ENCODE peak calls at places on chromosome X, in seven cellular contexts. G is RWPE2, P is heart left ventricle, S is heart right ventricle, N is upper lobe of left lung, X is A549, Z is HepG2. D is an unnamed sample. For H3K4me1, the result is how much of the 10 kb centered on the place peaks cover.

GRCh38 chrX:109845996-109846395 is 112.9 kb upstream of the ACSL4 start:
- ATAC-seq in G (no peak), P (no peak), S (no peak), N (no peak), X (no peak), Z (no peak), D (no peak)

GRCh38 chrX:154059729-154060245 is 37.7 kb downstream of the MECP2 start:
- ATAC-seq in G (no peak), P (no peak), S (no peak), N (no peak), X (no peak), Z (no peak), D (no peak)

GRCh38 chrX:17030580-17031285 is 84.3 kb downstream of the REPS2 start:
- ATAC-seq in G (no peak), P (no peak), S (no peak), N (no peak), X (no peak), Z (no peak), D (no peak)

GRCh38 chrX:24080670-24081069 is 25.9 kb downstream of the EIF2S3 start:
- ATAC-seq in G (no peak), P (no peak), S (no peak), N (no peak), X (no peak), Z (no peak), D (no peak)

GRCh38 chrX:30304866-30305265 is 4.3 kb downstream of the NR0B1 start:
- ATAC-seq in G (no peak), P (no peak), S (no peak), N (no peak), X (no peak), Z (no peak), D (no peak)

GRCh38 chrX:113741744-113742143 is 842.1 kb upstream of the HTR2C start:
- ATAC-seq in G (no peak), P (no peak), S (no peak), N (no peak), X (no peak), Z (no peak), D (no peak)

GRCh38 chrX:7586126-7586525 is 256.8 kb upstream of the VCX start:
- ATAC-seq in G (no peak), P (no peak), S (no peak), N (no peak), X (no peak), Z (no peak), D (no peak)

GRCh38 chrX:43586855-43587254 is 69.2 kb upstream of the MAOA start:
- ATAC-seq in G (no peak), P (no peak), S (no peak), N (no peak), X (no peak), Z (no peak), D (no peak)

GRCh38 chrX:110002300-110003166 is at the start of gene TMEM164:
- ATAC-seq in G (peak), P (peak), S (peak), N (peak), X (peak), Z (peak), D (peak)

GRCh38 chrX:48761674-48762471 is at the start of gene GLOD5:
- ATAC-seq in G (peak), P (peak), S (no peak), N (peak), X (peak), Z (peak), D (no peak)

GRCh38 chrX:397575-397974 is 10.9 kb upstream of the PPP2R3B start:
- ATAC-seq in G (no peak), P (peak), S (peak), N (no peak), X (peak), Z (no peak), D (peak)

GRCh38 chrX:13319953-13320352 is at the start of gene ATXN3L:
- ATAC-seq in G (no peak), P (no peak), S (no peak), N (no peak), X (no peak), Z (no peak), D (no peak)

GRCh38 chrX:118349188-118349587 is 3.3 kb downstream of the WDR44 start:
- ATAC-seq in G (no peak), P (no peak), S (no peak), N (no peak), X (no peak), Z (no peak), D (no peak)

GRCh38 chrX:17567173-17567572 is 170.1 kb upstream of the SCML1 start:
- ATAC-seq in G (no peak), P (peak), S (peak), N (no peak), X (no peak), Z (no peak), D (no peak)

GRCh38 chrX:155065035-155065734 is 5.8 kb downstream of the CMC4 start:
- ATAC-seq in G (peak), P (no peak), S (no peak), N (no peak), X (peak), Z (no peak), D (peak)

GRCh38 chrX:23673108-23673507 is 5.8 kb downstream of the PRDX4 start:
- ATAC-seq in G (no peak), P (peak), S (peak), N (no peak), X (no peak), Z (no peak), D (no peak)

GRCh38 chrX:24466025-24466424 is 939 bp downstream of the PDK3 start:
- ATAC-seq in G (no peak), P (no peak), S (no peak), N (no peak), X (no peak), Z (no peak), D (no peak)

GRCh38 chrX:118423558-118423957 is 72.1 kb upstream of the DOCK11 start:
- ATAC-seq in G (no peak), P (no peak), S (no peak), N (no peak), X (no peak), Z (no peak), D (no peak)

GRCh38 chrX:116357317-116357716 is 79.1 kb upstream of the SLC6A14 start:
- ATAC-seq in G (no peak), P (no peak), S (no peak), N (no peak), X (no peak), Z (no peak), D (no peak)

GRCh38 chrX:47216393-47216925 is 2.0 kb upstream of the CDK16 start:
- ATAC-seq in G (no peak), P (no peak), S (no peak), N (no peak), X (no peak), Z (no peak), D (no peak)
- H3K27ac ChIP-seq in G (peak), P (no peak), S (peak), N (peak), X (peak), Z (peak), D (peak)

GRCh38 chrX:84248226-84248625 is 60.2 kb upstream of the RPS6KA6 start:
- ATAC-seq in G (peak), P (no peak), S (no peak), N (no peak), X (no peak), Z (no peak), D (no peak)
- TF ChIP-seq CTCF in G (no peak), P (no peak), S (no peak), N (no peak), X (no peak), Z (no peak), D (no peak)

DNA sequence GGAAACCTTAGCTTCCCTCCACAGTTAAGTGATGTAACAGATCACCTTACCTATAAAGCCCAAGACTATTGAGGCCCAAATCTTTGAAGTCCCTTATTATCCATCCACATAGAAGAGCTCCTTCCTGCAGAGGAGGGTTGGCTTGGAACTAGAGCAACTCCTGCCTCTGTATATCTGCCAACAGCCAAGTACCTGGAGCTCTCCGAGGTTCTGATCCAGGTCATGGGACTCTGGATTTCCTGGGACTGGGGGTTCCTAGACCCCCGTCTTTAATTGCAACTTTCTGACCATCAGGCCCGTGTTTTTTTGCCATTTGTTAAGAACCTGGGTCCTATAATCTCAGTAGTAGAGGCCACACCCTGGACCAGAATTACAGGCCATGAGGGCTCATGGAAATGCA is 136.3 kb downstream of the SH3KBP1 start:
- ATAC-seq in G (no peak), P (peak), S (no peak), N (no peak), X (no peak), Z (no peak), D (no peak)
- H3K4me1 ChIP-seq in G (under half), P (under half), S (under half), N (under half), X (under half), Z (under half), D (under half)

GRCh38 chrX:38102240-38102639 is 95.9 kb downstream of the SYTL5 start:
- ATAC-seq in G (no peak), P (no peak), S (no peak), N (no peak), X (no peak), Z (no peak), D (no peak)

GRCh38 chrX:38102875-38103274 is 96.5 kb downstream of the SYTL5 start:
- ATAC-seq in G (no peak), P (no peak), S (no peak), N (no peak), X (no peak), Z (no peak), D (no peak)

GRCh38 chrX:38107028-38107427 is 100.7 kb downstream of the SYTL5 start:
- ATAC-seq in G (no peak), P (no peak), S (no peak), N (no peak), X (no peak), Z (no peak), D (no peak)

GRCh38 chrX:38105216-38105725 is 98.9 kb downstream of the SYTL5 start:
- ATAC-seq in G (no peak), P (no peak), S (no peak), N (no peak), X (no peak), Z (no peak), D (no peak)

DNA sequence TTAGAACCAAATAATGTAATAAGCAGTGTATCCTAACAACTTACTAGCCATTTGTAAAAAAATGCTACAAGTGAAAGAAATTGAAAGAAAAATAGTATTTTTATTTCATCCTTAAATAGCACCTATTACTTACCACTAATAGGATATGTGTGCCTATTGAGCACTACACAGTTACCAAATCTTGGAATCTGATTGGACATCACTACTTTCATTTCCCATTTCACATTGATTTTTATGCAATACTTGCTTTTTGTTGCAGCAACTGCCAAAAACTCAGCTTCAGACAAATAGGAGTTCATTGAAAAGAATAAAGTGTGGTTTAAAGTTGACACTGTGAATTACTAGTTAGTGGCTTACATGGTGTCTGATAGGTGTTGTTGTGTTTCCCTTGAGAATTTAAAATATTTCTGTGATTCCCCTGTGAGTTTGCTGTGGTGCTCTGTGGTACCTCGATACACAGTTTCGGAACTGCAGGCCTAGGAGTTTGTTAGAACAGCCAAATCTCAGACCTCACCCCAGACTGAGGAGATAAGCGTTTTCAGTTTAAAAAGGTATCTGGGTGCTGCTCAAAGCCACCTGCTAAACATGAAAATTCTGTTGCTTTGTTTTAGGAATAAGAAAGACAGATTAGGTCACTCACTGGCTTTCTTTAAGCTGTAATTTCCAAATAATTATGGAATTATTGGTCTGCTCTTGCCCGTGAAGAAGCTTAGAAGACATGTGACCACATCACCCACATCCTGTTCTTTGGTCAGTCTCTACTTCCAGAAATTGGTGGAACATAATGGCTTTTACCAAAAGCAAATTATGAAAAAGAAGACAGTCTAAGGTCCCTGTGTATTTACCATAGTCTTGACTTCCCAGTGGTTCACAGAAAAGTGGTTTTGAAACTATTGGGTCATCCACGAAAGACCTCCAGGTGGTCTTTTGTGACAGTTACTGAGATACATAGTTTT is 97.8 kb downstream of the SYTL5 start:
- ATAC-seq in G (no peak), P (no peak), S (no peak), N (no peak), X (no peak), Z (no peak), D (no peak)
- H3K27ac ChIP-seq in G (no peak), P (no peak), S (no peak), N (no peak), X (no peak), Z (no peak), D (no peak)

GRCh38 chrX:104918122-104918521 is 302.4 kb downstream of the TEX13A start:
- ATAC-seq in G (no peak), P (no peak), S (no peak), N (no peak), X (no peak), Z (no peak), D (no peak)

DNA sequence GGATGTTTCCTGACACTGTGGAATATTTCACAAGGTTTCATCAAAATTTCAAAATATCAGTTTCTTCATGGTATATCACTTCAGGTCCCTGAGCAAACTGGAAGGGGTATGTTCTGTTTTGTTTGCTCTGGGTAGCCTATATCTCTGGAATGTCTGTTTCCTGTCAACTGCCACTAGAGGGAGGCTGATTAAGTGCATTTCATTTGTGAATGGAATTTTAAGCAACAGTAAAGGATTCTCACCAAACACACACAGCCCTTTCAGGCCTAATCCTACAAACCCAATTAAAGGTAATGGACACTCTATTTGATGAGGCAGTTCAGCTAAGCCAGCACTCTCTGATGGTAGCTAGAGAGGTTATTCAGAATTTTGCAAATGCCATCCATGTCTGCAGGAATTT is 307.1 kb downstream of the TEX13A start:
- ATAC-seq in G (peak), P (no peak), S (no peak), N (no peak), X (peak), Z (peak), D (no peak)
- TF ChIP-seq CTCF in G (peak), P (no peak), S (no peak), N (no peak), X (no peak), Z (peak), D (peak)

GRCh38 chrX:68503830-68504229 is 5.0 kb downstream of the YIPF6 start:
- ATAC-seq in G (peak), P (no peak), S (no peak), N (no peak), X (no peak), Z (no peak), D (no peak)
- H3K4me1 ChIP-seq in G (under half), P (under half), S (under half), N (under half), X (under half), Z (under half), D (under half)

DNA sequence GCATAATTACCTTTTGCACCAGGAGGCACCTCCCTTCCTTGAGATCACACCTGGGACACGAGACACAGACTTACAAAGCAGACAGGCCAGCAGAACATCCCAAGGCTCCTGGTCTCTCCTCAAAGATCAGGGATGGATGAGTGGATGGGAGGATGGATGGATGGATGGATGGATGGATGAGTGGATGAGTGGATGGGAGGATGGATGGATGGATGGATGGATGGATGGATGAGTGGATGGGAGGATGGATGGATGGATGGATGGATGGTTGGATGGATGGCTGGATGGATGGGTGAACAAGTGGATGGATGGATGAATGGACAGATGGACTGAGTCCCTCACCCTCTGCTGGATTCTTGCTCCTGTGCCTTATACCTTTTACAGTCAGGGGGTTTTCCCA is 364.0 kb downstream of the BCOR start:
- ATAC-seq in G (no peak), P (no peak), S (no peak), N (no peak), X (no peak), Z (no peak), D (no peak)
- H3K27ac ChIP-seq in G (no peak), P (no peak), S (no peak), N (no peak), X (peak), Z (no peak), D (no peak)

D was measured in gastroesophageal sphincter.